ENCODE peak calls at places on chromosomes 3 and 15, in nine cellular contexts. M, B, C, G, H, W, Q, R and I are unnamed samples.

GRCh38 chr3:145333931-145334330 is 827.1 kb downstream of the PLOD2 start:
- DNase-seq in M (no peak), B (no peak), C (no peak), G (no peak), H (no peak), W (no peak), Q (no peak), R (no peak), I (no peak)

GRCh38 chr3:11424277-11424676 is 152.1 kb downstream of the ATG7 start:
- DNase-seq in M (no peak), B (no peak), C (no peak), G (no peak), H (no peak), W (no peak), Q (no peak), R (no peak), I (no peak)

GRCh38 chr3:100650651-100651611 is 41.5 kb downstream of the ADGRG7 start:
- DNase-seq in M (peak), B (peak), C (no peak), G (no peak), H (no peak), W (no peak), Q (no peak), R (peak), I (no peak)

GRCh38 chr3:66000506-66000905 is 38.2 kb downstream of the MAGI1 start:
- DNase-seq in M (no peak), B (no peak), C (no peak), G (no peak), H (no peak), W (no peak), Q (no peak), R (no peak), I (no peak)

GRCh38 chr3:193391902-193392301 is 13.3 kb upstream of the ATP13A5 start:
- DNase-seq in M (peak), B (no peak), C (peak), G (no peak), H (no peak), W (no peak), Q (no peak), R (peak), I (no peak)

GRCh38 chr3:181487236-181487978 is 224.3 kb upstream of the SOX2 start:
- DNase-seq in M (no peak), B (no peak), C (peak), G (peak), H (peak), W (no peak), Q (no peak), R (no peak), I (no peak)

GRCh38 chr3:172808969-172809546 is 58.5 kb downstream of the ECT2 start:
- DNase-seq in M (peak), B (peak), C (peak), G (peak), H (peak), W (no peak), Q (no peak), R (peak), I (no peak)

GRCh38 chr3:147513785-147514184 is 104.6 kb downstream of the ZIC1 start:
- DNase-seq in M (no peak), B (no peak), C (no peak), G (no peak), H (no peak), W (no peak), Q (no peak), R (no peak), I (no peak)

GRCh38 chr3:151156618-151157216 is 46.3 kb downstream of the GPR171 start:
- DNase-seq in M (peak), B (peak), C (peak), G (peak), H (peak), W (no peak), Q (no peak), R (peak), I (no peak)

GRCh38 chr15:62482715-62483429 is 317.8 kb upstream of the C2CD4B start:
- DNase-seq in M (no peak), B (peak), C (no peak), G (no peak), H (no peak), W (no peak), Q (peak), R (peak), I (no peak)

GRCh38 chr3:57889807-57890206 is 118.4 kb upstream of the FLNB start:
- DNase-seq in M (no peak), B (peak), C (no peak), G (no peak), H (no peak), W (no peak), Q (no peak), R (no peak), I (no peak)

GRCh38 chr3:188520466-188520865 is 366.5 kb downstream of the LPP start:
- DNase-seq in M (peak), B (peak), C (no peak), G (no peak), H (no peak), W (no peak), Q (no peak), R (no peak), I (no peak)

GRCh38 chr15:81666828-81667227 is 292.8 kb upstream of the TMC3 start:
- DNase-seq in M (no peak), B (no peak), C (no peak), G (no peak), H (no peak), W (no peak), Q (no peak), R (no peak), I (no peak)

GRCh38 chr15:31472636-31473383 is 146.2 kb downstream of the KLF13 start:
- DNase-seq in M (peak), B (peak), C (no peak), G (no peak), H (no peak), W (no peak), Q (peak), R (peak), I (no peak)

GRCh38 chr15:58185439-58185838 is 47.3 kb downstream of the AQP9 start:
- DNase-seq in M (no peak), B (peak), C (no peak), G (no peak), H (no peak), W (no peak), Q (no peak), R (no peak), I (no peak)

GRCh38 chr3:149809694-149810093 is 3.3 kb upstream of the RNF13 start:
- DNase-seq in M (no peak), B (no peak), C (no peak), G (no peak), H (no peak), W (no peak), Q (no peak), R (no peak), I (no peak)

GRCh38 chr3:10601857-10602230 is 96.5 kb upstream of the ATP2B2 start:
- DNase-seq in M (no peak), B (no peak), C (no peak), G (no peak), H (no peak), W (no peak), Q (no peak), R (no peak), I (no peak)

GRCh38 chr3:142180761-142181362 is 31.5 kb upstream of the TFDP2 start:
- DNase-seq in M (peak), B (peak), C (peak), G (peak), H (no peak), W (no peak), Q (peak), R (peak), I (no peak)

GRCh38 chr3:47890832-47891620 is 88.1 kb downstream of the DHX30 start:
- DNase-seq in M (no peak), B (no peak), C (no peak), G (no peak), H (no peak), W (no peak), Q (no peak), R (no peak), I (no peak)

GRCh38 chr3:14701676-14702075 is 26.7 kb downstream of the C3orf20 start:
- DNase-seq in M (no peak), B (no peak), C (no peak), G (no peak), H (no peak), W (no peak), Q (no peak), R (no peak), I (no peak)

GRCh38 chr3:126288314-126288713 is 68.9 kb downstream of the KLF15 start:
- DNase-seq in M (no peak), B (no peak), C (no peak), G (no peak), H (no peak), W (no peak), Q (no peak), R (no peak), I (no peak)

GRCh38 chr3:117035785-117036184 is 326.2 kb downstream of the TUSC7 start:
- DNase-seq in M (peak), B (peak), C (no peak), G (no peak), H (no peak), W (no peak), Q (no peak), R (no peak), I (no peak)

GRCh38 chr3:112010631-112011030 is 11.9 kb downstream of the TAGLN3 start:
- DNase-seq in M (no peak), B (peak), C (no peak), G (peak), H (no peak), W (no peak), Q (no peak), R (no peak), I (no peak)

GRCh38 chr15:39878401-39878775 is 41.7 kb downstream of the GPR176 start:
- DNase-seq in M (no peak), B (peak), C (no peak), G (no peak), H (no peak), W (no peak), Q (no peak), R (peak), I (no peak)

GRCh38 chr15:77568960-77569646 is 63.6 kb downstream of the LINGO1 start:
- DNase-seq in M (peak), B (peak), C (no peak), G (peak), H (no peak), W (no peak), Q (no peak), R (no peak), I (no peak)

GRCh38 chr3:126474498-126475410 is 937 bp downstream of the ZXDC start:
- DNase-seq in M (peak), B (peak), C (peak), G (peak), H (no peak), W (no peak), Q (peak), R (peak), I (no peak)